ENCODE peak calls at places on chromosomes 5 and 9, in seven cellular contexts. G, E, D, U, K, R and J are unnamed samples.

GRCh38 chr9:115883467-115884329 is 269.9 kb upstream of the PAPPA start:
- DNase-seq in G (peak), E (peak), D (peak), U (peak), K (no peak), R (no peak), J (no peak)

GRCh38 chr5:31291323-31291854 is 97.9 kb downstream of the CDH6 start:
- DNase-seq in G (no peak), E (no peak), D (no peak), U (no peak), K (peak), R (no peak), J (no peak)

GRCh38 chr9:118331622-118332045 is 627.4 kb downstream of the TLR4 start:
- DNase-seq in G (peak), E (no peak), D (no peak), U (no peak), K (no peak), R (no peak), J (no peak)

GRCh38 chr9:31470051-31470450 is 914.4 kb upstream of the ACO1 start:
- DNase-seq in G (no peak), E (no peak), D (no peak), U (no peak), K (no peak), R (no peak), J (no peak)

GRCh38 chr9:112700080-112700479 is 17.8 kb downstream of the INIP start:
- DNase-seq in G (no peak), E (peak), D (no peak), U (no peak), K (no peak), R (no peak), J (no peak)

GRCh38 chr5:173001229-173001841 is 17.8 kb downstream of the ATP6V0E1 start:
- DNase-seq in G (no peak), E (no peak), D (no peak), U (no peak), K (no peak), R (no peak), J (no peak)

GRCh38 chr5:135921388-135921787 is 25.7 kb upstream of the IL9 start:
- DNase-seq in G (no peak), E (peak), D (no peak), U (no peak), K (no peak), R (no peak), J (no peak)

GRCh38 chr5:157571357-157571827 is 4.2 kb downstream of the ADAM19 start:
- DNase-seq in G (no peak), E (peak), D (no peak), U (no peak), K (peak), R (peak), J (no peak)

GRCh38 chr9:114592356-114592755 is 4.8 kb downstream of the ATP6V1G1 start:
- DNase-seq in G (peak), E (peak), D (peak), U (peak), K (no peak), R (peak), J (no peak)

GRCh38 chr5:154593091-154593490 is 115.1 kb upstream of the HAND1 start:
- DNase-seq in G (no peak), E (peak), D (no peak), U (no peak), K (no peak), R (no peak), J (no peak)

GRCh38 chr5:84255318-84255717 is 129.4 kb downstream of the EDIL3 start:
- DNase-seq in G (no peak), E (peak), D (no peak), U (peak), K (no peak), R (no peak), J (no peak)

GRCh38 chr9:69030851-69031645 is 4.5 kb upstream of the FXN start:
- DNase-seq in G (no peak), E (peak), D (no peak), U (peak), K (no peak), R (no peak), J (no peak)

GRCh38 chr5:5767286-5767928 is 344.9 kb downstream of the ICE1 start:
- DNase-seq in G (no peak), E (no peak), D (peak), U (no peak), K (no peak), R (no peak), J (no peak)

GRCh38 chr5:123700624-123701023 is 188.6 kb downstream of the CSNK1G3 start:
- DNase-seq in G (no peak), E (peak), D (peak), U (peak), K (no peak), R (no peak), J (peak)

GRCh38 chr9:70574222-70574837 is 159.9 kb upstream of the KLF9 start:
- DNase-seq in G (no peak), E (peak), D (no peak), U (peak), K (no peak), R (no peak), J (no peak)

GRCh38 chr5:124234022-124234899 is 512.2 kb downstream of the ZNF608 start:
- DNase-seq in G (no peak), E (no peak), D (no peak), U (no peak), K (no peak), R (no peak), J (no peak)

GRCh38 chr5:75366787-75367186 is 29.8 kb downstream of the HMGCR start:
- DNase-seq in G (no peak), E (no peak), D (no peak), U (no peak), K (no peak), R (no peak), J (no peak)

GRCh38 chr9:128164332-128164885 is 4.3 kb downstream of the BBLN start:
- DNase-seq in G (no peak), E (peak), D (no peak), U (no peak), K (no peak), R (no peak), J (peak)

GRCh38 chr5:74325866-74326265 is 314.7 kb downstream of the ENC1 start:
- DNase-seq in G (no peak), E (no peak), D (no peak), U (no peak), K (no peak), R (no peak), J (no peak)

GRCh38 chr5:17243287-17244063 is 26.0 kb downstream of the BASP1 start:
- DNase-seq in G (no peak), E (no peak), D (no peak), U (no peak), K (no peak), R (no peak), J (no peak)

GRCh38 chr5:17238521-17239041 is 21.1 kb downstream of the BASP1 start:
- DNase-seq in G (no peak), E (peak), D (no peak), U (peak), K (no peak), R (no peak), J (no peak)

GRCh38 chr5:17240487-17240886 is 23.1 kb downstream of the BASP1 start:
- DNase-seq in G (no peak), E (no peak), D (no peak), U (no peak), K (no peak), R (no peak), J (no peak)

GRCh38 chr5:17239953-17240352 is 22.5 kb downstream of the BASP1 start:
- DNase-seq in G (no peak), E (no peak), D (no peak), U (no peak), K (no peak), R (no peak), J (no peak)

DNA sequence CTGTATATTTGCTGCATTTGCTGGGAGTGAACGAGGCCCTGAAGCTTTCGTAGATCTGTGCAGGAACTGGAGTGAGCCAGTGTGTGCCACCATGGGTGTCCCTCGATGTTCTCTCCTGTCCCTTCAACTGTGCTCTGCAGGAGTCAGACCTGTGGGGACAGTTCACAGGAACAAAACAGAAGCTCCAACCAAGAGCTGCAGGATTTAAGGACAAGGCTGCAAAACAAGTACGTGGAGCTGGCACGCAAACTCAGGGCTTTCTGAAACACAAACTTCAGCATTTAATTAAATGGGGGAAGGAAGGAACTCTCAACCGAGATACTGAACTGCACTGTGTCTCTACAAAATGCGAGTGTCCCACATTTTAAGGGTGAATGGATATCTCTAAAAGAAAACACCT is 24.2 kb downstream of the BASP1 start:
- DNase-seq in G (no peak), E (no peak), D (no peak), U (no peak), K (no peak), R (no peak), J (no peak)
- H3K4me3 ChIP-seq in G (no peak), E (no peak), D (no peak), U (no peak), K (no peak), R (no peak), J (no peak)

DNA sequence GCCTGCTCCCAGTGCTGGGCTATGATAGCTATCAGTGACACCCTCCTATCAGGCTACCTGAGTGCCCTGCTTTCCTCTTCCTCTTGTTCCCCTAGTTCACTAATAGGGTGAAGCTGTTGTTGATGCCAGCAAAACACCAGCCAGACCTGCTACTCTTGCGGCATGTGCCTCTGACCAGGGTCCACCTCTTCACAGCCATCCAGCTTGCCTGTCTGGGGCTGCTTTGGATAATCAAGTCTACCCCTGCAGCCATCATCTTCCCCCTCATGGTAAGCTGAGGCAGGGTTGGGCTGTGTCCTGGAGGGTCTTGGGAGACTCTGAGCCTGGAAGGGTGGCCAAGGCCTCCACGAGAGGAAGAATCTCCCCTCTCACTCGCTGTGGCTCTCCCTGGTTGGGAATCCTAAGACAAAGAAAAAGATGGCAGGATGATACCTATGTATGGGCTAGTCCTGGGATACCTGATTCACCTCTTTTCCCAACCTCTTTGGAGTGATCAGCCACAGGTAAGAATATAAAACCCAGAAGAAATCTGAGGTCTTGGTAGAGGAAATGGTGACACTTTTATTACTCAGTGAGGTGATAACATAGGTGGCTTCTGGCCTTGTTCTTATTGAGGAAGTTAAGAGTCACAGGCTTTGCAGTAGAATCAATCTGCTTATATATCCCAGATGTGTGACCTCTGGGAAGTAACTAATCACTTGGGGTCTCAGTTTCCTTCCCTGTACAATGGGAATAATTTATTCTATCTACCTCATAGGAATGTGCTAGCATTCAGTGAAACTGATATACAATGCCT is 11.6 kb downstream of the SLC4A9 start:
- DNase-seq in G (no peak), E (no peak), D (no peak), U (no peak), K (no peak), R (no peak), J (no peak)
- TF ChIP-seq POLR2A in G (no peak), E (no peak), D (no peak), U (no peak), K (no peak), R (no peak), J (no peak)

DNA sequence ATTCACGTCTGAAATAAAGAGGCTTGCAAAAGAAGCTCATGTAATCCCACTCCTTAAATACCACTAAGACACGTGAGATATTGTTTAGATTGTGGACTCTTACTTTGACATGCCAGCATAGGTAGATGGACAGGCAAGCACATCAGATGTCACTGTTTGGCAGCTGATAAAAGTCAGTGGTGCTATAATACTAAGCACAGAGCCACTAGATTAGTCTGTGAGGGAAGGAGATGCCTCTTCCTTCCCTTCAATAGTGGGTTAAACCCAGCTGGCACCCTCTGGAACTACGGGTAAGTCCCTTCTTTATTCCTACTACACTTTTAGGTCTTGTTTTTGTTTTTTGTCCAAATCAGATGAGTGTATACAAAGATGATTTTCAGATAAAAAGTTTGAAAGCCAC is at the start of gene MYOT:
- DNase-seq in G (no peak), E (no peak), D (no peak), U (no peak), K (no peak), R (no peak), J (no peak)
- H3K4me3 ChIP-seq in G (no peak), E (no peak), D (no peak), U (no peak), K (no peak), R (no peak), J (no peak)

DNA sequence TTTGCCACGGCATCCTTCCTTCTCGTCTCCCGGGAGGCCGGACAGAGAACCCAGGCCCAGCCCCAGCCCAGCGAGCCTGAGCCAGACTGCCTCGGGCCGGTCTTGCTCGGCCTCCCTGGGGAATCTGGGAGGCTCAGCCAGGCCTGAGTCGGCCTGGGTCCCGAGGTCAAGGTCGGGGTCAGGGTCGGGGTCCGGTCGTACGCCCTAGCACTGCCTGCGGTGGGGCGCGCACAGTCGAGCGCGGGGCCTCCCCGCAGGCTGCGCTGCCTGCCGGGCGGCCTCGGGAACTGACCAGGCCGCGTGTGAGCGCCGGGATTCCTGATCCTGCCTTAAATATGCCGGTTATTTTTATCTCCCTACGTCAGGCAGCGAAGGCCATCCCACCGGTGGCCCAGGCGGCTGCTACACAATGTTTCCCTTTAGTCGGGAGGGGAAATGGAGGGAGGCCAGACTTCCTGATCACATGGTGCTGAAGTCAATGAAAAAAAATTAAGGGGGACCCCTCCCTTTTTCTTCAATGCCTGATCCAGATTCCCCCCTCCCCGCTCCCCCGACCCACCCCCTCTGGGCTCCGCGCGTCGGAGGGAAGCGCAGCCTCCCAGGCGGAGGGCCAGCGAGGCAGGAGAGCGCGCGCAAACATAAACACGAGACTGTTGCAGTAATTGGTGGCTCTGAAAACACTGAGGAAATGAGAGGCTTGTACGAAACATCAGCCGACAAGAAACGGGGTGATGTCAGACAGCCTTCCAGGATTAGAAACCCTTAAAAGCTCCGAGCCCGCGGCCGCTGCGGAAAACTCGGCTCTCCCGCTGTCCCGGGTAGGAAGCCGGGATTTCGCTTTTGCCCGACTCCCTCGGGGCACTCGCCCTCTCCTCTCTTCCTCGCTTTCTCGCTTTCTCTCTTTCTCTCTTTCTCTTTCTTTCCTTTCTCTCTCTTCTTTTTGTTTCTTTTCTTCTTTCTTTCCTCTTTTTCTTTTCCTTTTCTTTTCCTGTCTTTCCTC is 148.2 kb upstream of the KLF4 start:
- DNase-seq in G (peak), E (peak), D (peak), U (peak), K (no peak), R (peak), J (peak)
- TF ChIP-seq POLR2A in G (peak), E (peak), D (peak), U (peak), K (no peak), R (peak), J (peak)

GRCh38 chr5:73094415-73094814 is 26.0 kb upstream of the TMEM171 start:
- DNase-seq in G (no peak), E (no peak), D (no peak), U (no peak), K (no peak), R (no peak), J (no peak)
- H3K4me3 ChIP-seq in G (no peak), E (no peak), D (no peak), U (no peak), K (no peak), R (no peak), J (no peak)